ENCODE peak calls at places on chromosomes 2 and 18, in seven cellular contexts. S is fibroblast of lung, N is AG04450, W is SK-N-SH, C is adrenal gland, O is epithelial cell of esophagus, L is heart left ventricle. X is an unnamed sample.

GRCh38 chr2:127841466-127842178 is 16.3 kb downstream of the POLR2D start:
- DNase-seq in S (no peak), N (no peak), C (no peak), L (no peak), O (no peak), W (no peak), X (no peak)

GRCh38 chr2:101307950-101308431 is 510 bp downstream of the RNF149 start:
- DNase-seq in L (no peak), N (no peak), C (peak), S (no peak), W (no peak), O (no peak), X (no peak)

GRCh38 chr2:68390600-68390999 is 25.5 kb downstream of the PLEK start:
- DNase-seq in S (no peak), C (no peak), W (no peak), L (no peak), O (no peak), N (no peak), X (no peak)

GRCh38 chr2:72779495-72779894 is 46.3 kb downstream of the EXOC6B start:
- DNase-seq in N (no peak), C (no peak), W (no peak), S (no peak), O (no peak), L (no peak), X (no peak)

GRCh38 chr2:36441816-36442215 is 86.2 kb downstream of the CRIM1 start:
- DNase-seq in L (no peak), W (no peak), S (no peak), C (no peak), N (no peak), O (no peak), X (no peak)

GRCh38 chr2:162636206-162636728 is 202.3 kb downstream of the KCNH7 start:
- DNase-seq in O (peak), L (no peak), C (peak), W (no peak), S (peak), N (no peak), X (no peak)

GRCh38 chr18:12417687-12418086 is 10.0 kb downstream of the PRELID3A start:
- DNase-seq in C (no peak), N (no peak), S (no peak), L (no peak), W (no peak), O (no peak), X (no peak)

GRCh38 chr2:203547356-203547755 is 12.3 kb upstream of the RAPH1 start:
- DNase-seq in N (no peak), W (no peak), S (no peak), C (no peak), O (no peak), L (no peak), X (no peak)

GRCh38 chr2:60843006-60843405 is 38.4 kb upstream of the REL start:
- DNase-seq in N (no peak), L (no peak), C (no peak), W (no peak), S (no peak), O (no peak), X (no peak)

GRCh38 chr2:240670950-240671349 is 11.7 kb downstream of the AQP12B start:
- DNase-seq in C (no peak), W (no peak), O (no peak), N (no peak), S (no peak), L (no peak), X (no peak)

GRCh38 chr2:140695163-140695562 is 1435.7 kb downstream of the LRP1B start:
- DNase-seq in O (peak), L (no peak), C (no peak), N (peak), W (no peak), S (peak), X (no peak)

GRCh38 chr2:38187416-38188127 is 111.6 kb upstream of the CYP1B1 start:
- DNase-seq in L (peak), W (no peak), C (peak), O (peak), S (peak), N (peak), X (no peak)

GRCh38 chr18:57437782-57438668 is 2.9 kb downstream of the ONECUT2 start:
- DNase-seq in L (peak), O (peak), S (peak), N (no peak), W (peak), C (peak), X (no peak)

GRCh38 chr18:22024924-22025323 is 144.5 kb upstream of the GATA6 start:
- DNase-seq in W (no peak), C (peak), N (no peak), O (no peak), S (no peak), L (no peak), X (no peak)

GRCh38 chr18:46297621-46298020 is 193.4 kb downstream of the HAUS1 start:
- DNase-seq in N (no peak), S (peak), W (no peak), O (no peak), L (no peak), C (no peak), X (no peak)

GRCh38 chr2:9256570-9257043 is 50.0 kb downstream of the ASAP2 start:
- DNase-seq in L (no peak), W (peak), N (no peak), C (no peak), O (no peak), S (no peak), X (no peak)

DNA sequence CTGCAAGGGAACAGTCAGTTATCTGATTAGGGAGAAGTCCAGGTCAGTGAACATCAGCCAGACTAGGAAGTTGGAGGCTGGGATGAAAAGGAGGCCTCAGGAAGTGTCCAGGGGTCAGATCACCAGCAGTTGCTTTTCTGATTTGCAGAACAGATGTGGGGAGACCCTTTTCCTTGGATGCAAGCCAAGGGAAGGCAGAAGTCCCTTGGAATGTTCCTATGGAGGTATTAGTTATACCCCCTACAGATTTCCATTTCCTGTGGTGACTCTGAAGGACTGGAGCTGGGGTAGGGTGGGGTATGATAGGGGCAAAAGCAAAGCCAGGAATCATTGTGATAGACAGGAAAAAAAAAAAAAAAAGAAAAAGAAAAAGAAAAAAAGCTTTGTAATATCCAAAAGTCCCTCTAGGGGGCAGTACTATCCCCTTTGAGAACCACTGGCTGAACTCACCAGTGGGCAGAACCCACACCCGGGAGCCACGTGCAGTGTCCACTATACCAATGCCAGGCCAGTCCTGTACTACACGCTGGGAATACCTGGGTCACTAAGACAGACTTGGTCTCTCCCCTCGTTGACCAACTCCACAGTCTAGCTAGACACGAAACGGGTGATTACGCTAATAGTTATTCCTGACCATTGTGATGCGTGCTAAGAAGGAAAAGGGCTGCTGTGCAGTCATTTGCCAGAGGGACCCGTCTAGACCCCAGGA is 7.4 kb downstream of the DYSF start:
- DNase-seq in N (no peak), S (no peak), W (peak), C (no peak), L (no peak), O (no peak), X (no peak)
- TF ChIP-seq CTCF in N (peak), S (peak), W (peak), C (peak), L (peak), O (peak), X (peak)

GRCh38 chr18:48828713-48829442 is 121.9 kb downstream of the SMAD7 start:
- DNase-seq in C (no peak), W (peak), O (no peak), S (no peak), N (no peak), L (peak), X (no peak)
- H3K4me3 ChIP-seq in C (no peak), W (no peak), O (no peak), S (no peak), N (no peak), L (no peak), X (no peak)

GRCh38 chr2:183868153-183868552 is 730.2 kb upstream of the ZNF804A start:
- DNase-seq in O (peak), W (peak), S (peak), N (no peak), L (no peak), C (no peak), X (no peak)
- TF ChIP-seq CTCF in O (no peak), W (no peak), S (no peak), N (no peak), L (no peak), C (no peak), X (no peak)

DNA sequence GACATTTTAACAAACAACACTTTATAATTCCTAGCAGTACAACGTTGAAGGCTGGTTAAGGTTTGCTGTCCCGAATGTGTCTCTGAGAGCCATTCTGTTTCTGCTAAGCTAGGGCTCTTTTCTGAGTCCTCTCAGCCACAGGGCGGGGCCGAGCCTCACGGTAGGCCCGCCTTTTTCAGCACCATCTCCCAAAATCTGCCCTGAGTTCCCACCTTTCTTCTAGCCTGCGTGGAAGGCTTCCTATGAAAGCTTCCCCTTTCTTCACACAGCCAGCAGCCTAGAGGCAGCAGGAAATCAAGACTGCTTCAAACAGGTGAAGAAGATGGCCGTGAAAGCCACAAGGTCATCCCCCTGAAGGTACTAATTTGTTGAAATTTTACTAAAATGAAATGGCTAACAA is 255.5 kb downstream of the CDH2 start:
- DNase-seq in L (no peak), C (no peak), S (peak), N (no peak), O (no peak), W (no peak), X (no peak)
- H3K4me3 ChIP-seq in L (no peak), C (no peak), S (no peak), N (no peak), O (no peak), W (no peak), X (no peak)

DNA sequence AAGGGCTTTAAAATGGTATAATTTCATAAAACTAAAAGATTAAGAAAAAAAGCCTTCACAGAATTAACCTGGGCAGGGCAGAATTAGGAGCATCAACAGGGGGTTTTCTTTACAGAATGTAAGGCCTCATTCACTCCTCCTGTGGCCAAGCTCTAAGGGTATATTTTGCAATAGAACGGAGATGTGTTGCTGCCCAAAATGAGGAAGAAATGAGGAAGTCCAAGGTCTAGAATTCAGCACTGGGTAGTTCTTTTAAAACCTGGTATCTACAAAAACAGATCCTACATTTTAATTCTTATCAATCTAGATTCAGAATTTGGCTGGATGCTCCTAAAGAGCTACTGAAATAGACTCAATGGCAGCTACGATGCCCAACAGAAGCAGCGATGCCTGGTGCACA is 101.8 kb downstream of the AKAIN1 start:
- DNase-seq in W (no peak), S (no peak), O (no peak), N (no peak), C (no peak), L (no peak), X (no peak)
- TF ChIP-seq CTCF in W (no peak), S (no peak), O (no peak), N (no peak), C (no peak), L (no peak), X (no peak)

X was measured in GM12864.